ENCODE peak calls at places on chromosomes 1 and 21, in eight cellular contexts. B is naive thymus-derived CD8-positive, alpha-beta T cell; L is M059J; A is H7; D is cardiac muscle cell; S is CD8-positive, alpha-beta memory T cell; E is brain microvascular endothelial cell; J is activated CD8-positive, alpha-beta T cell treated with anti-CD3 and anti-CD28 coated beads, Interleukin-2, amount 10 ng/mL, durations not matched to agents 7 days and 5 days. O is an unnamed sample.

GRCh38 chr1:58437623-58438022 is 108.9 kb downstream of the OMA1 start:
- DNase-seq in J (no peak), S (no peak), B (no peak), E (no peak), L (no peak), D (no peak), A (no peak), O (no peak)

GRCh38 chr1:199204231-199204630 is 565.4 kb downstream of the PTPRC start:
- DNase-seq in B (no peak), E (no peak), J (no peak), L (no peak), S (no peak), D (no peak), A (no peak), O (no peak)

GRCh38 chr21:32599146-32599925 is 12.8 kb downstream of the CFAP298 start:
- DNase-seq in L (peak; percentile 63), S (no peak), D (no peak), A (no peak), E (no peak), J (no peak), B (no peak), O (no peak)

GRCh38 chr1:195275688-195276087 is 1332.6 kb downstream of the KCNT2 start:
- DNase-seq in D (no peak), E (no peak), J (no peak), A (no peak), S (no peak), B (no peak), L (no peak), O (no peak)

GRCh38 chr1:155081472-155082300 is 3.0 kb downstream of the EFNA3 start:
- DNase-seq in E (no peak), D (peak; percentile 34), L (no peak), S (peak; percentile 37), J (no peak), A (peak; percentile 79), B (no peak), O (no peak)

GRCh38 chr1:203133969-203134725 is 6.6 kb downstream of the ADORA1 start:
- DNase-seq in L (no peak), J (no peak), E (no peak), D (no peak), S (no peak), B (no peak), A (peak; percentile 57), O (peak; percentile 10)

GRCh38 chr1:53075761-53076163 is 13.7 kb downstream of the PODN start:
- DNase-seq in A (no peak), J (no peak), L (no peak), B (no peak), S (no peak), D (no peak), E (no peak), O (no peak)

GRCh38 chr1:167450843-167451242 is 67.5 kb downstream of the CD247 start:
- DNase-seq in B (no peak), L (no peak), A (no peak), S (no peak), J (no peak), D (no peak), E (no peak), O (no peak)

GRCh38 chr1:182198006-182198605 is 136.6 kb upstream of the ZNF648 start:
- DNase-seq in B (no peak), E (no peak), S (no peak), L (no peak), A (peak; percentile 10), J (no peak), D (no peak), O (no peak)

GRCh38 chr1:62849031-62849430 is 65.1 kb downstream of the ATG4C start:
- DNase-seq in J (no peak), D (no peak), E (no peak), S (no peak), B (no peak), A (peak; percentile 20), L (peak; percentile 4), O (no peak)

GRCh38 chr1:157117527-157118057 is 18.0 kb upstream of the ETV3L start:
- DNase-seq in S (no peak), A (no peak), L (no peak), D (no peak), J (no peak), E (no peak), B (no peak), O (no peak)

GRCh38 chr1:9892563-9893528 is 17.2 kb downstream of the CTNNBIP1 start:
- DNase-seq in D (no peak), S (no peak), E (peak; percentile 72), L (peak; percentile 97), A (no peak), B (no peak), J (no peak), O (no peak)

GRCh38 chr1:161953256-161953920 is 70.3 kb downstream of the OLFML2B start:
- DNase-seq in A (no peak), E (no peak), D (no peak), B (no peak), L (no peak), S (no peak), J (no peak), O (no peak)

GRCh38 chr1:210400043-210400840 is 71.5 kb downstream of the HHAT start:
- DNase-seq in L (peak; percentile 79), S (peak; percentile 6), A (peak; percentile 63), J (peak; percentile 63), B (no peak), D (peak; percentile 71), E (peak; percentile 78), O (no peak)

GRCh38 chr1:66360285-66360724 is 173.6 kb upstream of the SGIP1 start:
- DNase-seq in D (no peak), E (no peak), L (no peak), B (no peak), S (no peak), A (no peak), J (no peak), O (no peak)

GRCh38 chr1:37922767-37923550 is 23.9 kb downstream of the INPP5B start:
- DNase-seq in E (no peak), D (no peak), L (no peak), S (peak; percentile 21), B (no peak), J (peak; percentile 69), A (no peak), O (no peak)

GRCh38 chr21:45972353-45972715 is 9.2 kb upstream of the COL6A1 start:
- DNase-seq in L (no peak), E (no peak), A (peak; percentile 83), J (no peak), D (no peak), B (no peak), S (no peak), O (no peak)

GRCh38 chr1:44932151-44932550 is 54.2 kb downstream of the EIF2B3 start:
- DNase-seq in D (no peak), L (peak; percentile 29), E (no peak), A (no peak), B (no peak), J (no peak), S (no peak), O (no peak)

O was measured in skeletal muscle cell.